ENCODE peak calls at places on chromosomes 6 and 20, in seven cellular contexts. T is fibroblast of lung, D is HCT116, E is endodermal cell, W is left ventricle myocardium inferior, L is A549, F is breast epithelium. J is an unnamed sample.

GRCh38 chr6:41775293-41775882 is 4.3 kb downstream of the FRS3 start:
- DNase-seq in T (no peak), D (no peak), E (no peak), W (no peak), L (no peak), F (no peak), J (no peak)

GRCh38 chr6:7204726-7205125 is 97.0 kb downstream of the RREB1 start:
- DNase-seq in T (no peak), D (no peak), E (no peak), W (no peak), L (no peak), F (no peak), J (no peak)

GRCh38 chr6:75204222-75204958 is 1.5 kb downstream of the COL12A1 start:
- DNase-seq in T (peak; percentile 97), D (peak; percentile 86), E (peak; percentile 92), W (peak; percentile 73), L (peak; percentile 67), F (peak; percentile 61), J (peak; percentile 80)

GRCh38 chr6:136723780-136724179 is 68.5 kb downstream of the MAP3K5 start:
- DNase-seq in T (no peak), D (no peak), E (no peak), W (no peak), L (no peak), F (no peak), J (no peak)

GRCh38 chr6:56444855-56445254 is 197.5 kb upstream of the COL21A1 start:
- DNase-seq in T (no peak), D (no peak), E (no peak), W (no peak), L (no peak), F (peak; percentile 58), J (no peak)

GRCh38 chr6:137829641-137830083 is 37.4 kb upstream of the TNFAIP3 start:
- DNase-seq in T (no peak), D (no peak), E (no peak), W (no peak), L (no peak), F (no peak), J (no peak)

GRCh38 chr6:9851541-9852380 is 563.1 kb downstream of the TFAP2A start:
- DNase-seq in T (no peak), D (peak; percentile 27), E (peak; percentile 87), W (no peak), L (peak; percentile 1), F (no peak), J (no peak)

GRCh38 chr6:170453586-170454511 is 99.3 kb downstream of the PSMB1 start:
- DNase-seq in T (no peak), D (no peak), E (peak; percentile 42), W (no peak), L (no peak), F (no peak), J (no peak)

GRCh38 chr6:159134701-159135364 is 34.4 kb upstream of the FNDC1 start:
- DNase-seq in T (peak; percentile 62), D (peak; percentile 75), E (peak; percentile 94), W (peak; percentile 30), L (peak; percentile 38), F (peak; percentile 59), J (peak; percentile 55)

GRCh38 chr6:102732908-102733307 is 1339.4 kb downstream of the GRIK2 start:
- DNase-seq in T (peak; percentile 3), D (no peak), E (no peak), W (no peak), L (no peak), F (no peak), J (no peak)

GRCh38 chr20:25248501-25249172 is 752 bp downstream of the PYGB start:
- DNase-seq in T (peak; percentile 31), D (no peak), E (peak; percentile 76), W (peak; percentile 39), L (peak; percentile 50), F (peak; percentile 23), J (peak; percentile 39)

GRCh38 chr20:2872304-2873009 is 824 bp upstream of the PTPRA start:
- DNase-seq in T (peak; percentile 60), D (no peak), E (peak; percentile 85), W (peak; percentile 60), L (peak; percentile 55), F (peak; percentile 27), J (peak; percentile 68)

GRCh38 chr20:44070139-44070900 is 116.7 kb downstream of the JPH2 start:
- DNase-seq in T (no peak), D (no peak), E (peak; percentile 42), W (no peak), L (no peak), F (peak; percentile 8), J (no peak)

GRCh38 chr20:50138479-50139393 is 14.8 kb downstream of the PEDS1 start:
- DNase-seq in T (no peak), D (no peak), E (peak; percentile 69), W (no peak), L (no peak), F (peak; percentile 59), J (peak; percentile 64)

GRCh38 chr6:106860940-106861339 is 113.6 kb downstream of the CD24 start:
- DNase-seq in T (no peak), D (no peak), E (no peak), W (no peak), L (no peak), F (no peak), J (no peak)

GRCh38 chr20:50404419-50405234 is 105.6 kb upstream of the PTPN1 start:
- DNase-seq in T (no peak), D (no peak), E (no peak), W (no peak), L (no peak), F (no peak), J (no peak)

GRCh38 chr6:160790028-160790792 is 88.2 kb downstream of the PLG start:
- DNase-seq in T (no peak), D (peak; percentile 19), E (peak; percentile 63), W (no peak), L (no peak), F (no peak), J (no peak)

GRCh38 chr6:114432380-114432779 is 89.6 kb upstream of the HS3ST5 start:
- DNase-seq in T (no peak), D (no peak), E (peak; percentile 41), W (no peak), L (no peak), F (no peak), J (no peak)

GRCh38 chr20:53884859-53885654 is 185.3 kb downstream of the BCAS1 start:
- DNase-seq in T (no peak), D (no peak), E (no peak), W (no peak), L (no peak), F (no peak), J (no peak)

GRCh38 chr20:35726759-35727711 is 15.0 kb downstream of the RBM39 start:
- DNase-seq in T (no peak), D (no peak), E (peak; percentile 45), W (no peak), L (no peak), F (no peak), J (no peak)

GRCh38 chr6:132483779-132484679 is 28.9 kb downstream of the STX7 start:
- DNase-seq in T (peak; percentile 82), D (peak; percentile 47), E (peak; percentile 54), W (no peak), L (peak; percentile 36), F (no peak), J (no peak)

GRCh38 chr20:62897666-62898065 is 28.6 kb downstream of the DIDO1 start:
- DNase-seq in T (no peak), D (no peak), E (no peak), W (peak; percentile 5), L (no peak), F (no peak), J (no peak)
- H3K4me1 ChIP-seq in T (peaks cover 7% of the 10 kb centered on the region), D (peaks cover 19% of the 10 kb centered on the region), E (peaks cover 23% of the 10 kb centered on the region), W (peaks cover 35% of the 10 kb centered on the region), L (peaks cover 5% of the 10 kb centered on the region), F (no peaks in the 10 kb centered on the region), J (peaks cover 10% of the 10 kb centered on the region)

DNA sequence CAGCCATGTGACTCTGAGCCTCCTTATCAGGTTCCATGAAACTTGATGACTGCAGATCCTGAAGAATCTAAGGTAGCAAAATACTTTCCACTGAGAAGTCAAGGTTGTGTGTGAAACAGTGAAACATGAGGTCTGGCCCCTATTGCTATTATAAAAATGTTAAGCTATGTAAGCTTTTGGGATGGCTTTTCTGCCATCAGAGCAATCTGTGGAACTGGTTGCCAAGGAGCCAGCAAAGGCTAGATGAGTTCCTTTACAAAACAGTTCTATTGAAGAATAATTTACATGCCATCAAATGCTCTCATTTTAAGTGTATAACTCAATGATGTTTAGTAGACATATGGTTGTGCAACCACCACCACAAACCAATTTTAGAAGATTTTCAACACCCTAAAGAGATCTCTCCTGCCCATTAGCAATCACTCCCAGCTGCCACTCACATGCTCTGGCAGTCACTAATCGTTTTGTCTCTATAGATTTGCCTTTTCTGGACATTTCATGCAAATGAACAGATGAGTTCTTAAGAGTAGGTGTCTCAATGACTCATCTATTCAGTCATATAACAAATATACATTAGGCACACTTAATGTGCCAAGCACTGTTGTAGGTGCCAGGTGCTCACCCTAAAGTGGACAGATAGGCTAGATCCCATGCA is 19.9 kb upstream of the MEP1A start:
- DNase-seq in T (no peak), D (no peak), E (no peak), W (no peak), L (no peak), F (no peak), J (no peak)
- H3K27ac ChIP-seq in T (no peak overlapping the region), D (no peak overlapping the region), E (no peak overlapping the region), W (peak overlapping the region; percentile 15), L (no peak overlapping the region), F (no peak overlapping the region), J (no peak overlapping the region)

DNA sequence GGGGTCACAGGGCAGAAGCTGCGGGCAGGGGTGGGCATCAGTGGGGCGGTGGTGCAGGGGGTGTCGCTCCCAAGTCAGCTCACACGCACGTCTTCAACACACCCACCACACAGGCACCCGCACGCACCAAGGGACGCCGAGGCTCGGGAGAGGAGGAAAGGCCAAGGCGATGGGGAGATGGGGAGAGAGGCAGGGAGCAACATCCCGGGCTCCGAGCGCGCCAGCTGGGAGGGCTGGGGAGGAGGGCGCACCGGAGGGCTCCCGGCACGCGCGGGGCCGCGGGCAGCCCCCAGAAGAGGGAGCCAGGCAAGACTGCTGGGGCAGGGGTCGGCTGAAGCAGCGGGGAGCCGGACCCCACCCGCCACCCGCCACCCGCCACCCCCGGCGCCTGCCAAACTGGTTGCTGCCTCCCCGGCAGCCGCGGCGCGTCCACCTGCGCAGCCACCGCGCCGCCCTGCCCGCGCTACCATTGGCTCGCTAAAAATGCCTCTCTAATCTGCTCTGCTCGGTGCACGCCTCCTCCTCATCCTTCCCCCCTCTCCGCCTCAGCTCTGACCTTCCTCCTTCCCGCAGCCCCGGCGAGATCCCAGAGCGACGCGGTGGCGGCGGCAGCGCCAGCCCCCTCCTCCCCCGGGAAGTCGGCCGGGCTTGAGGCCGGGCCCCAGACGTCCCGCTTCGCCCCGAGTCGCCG is at the start of gene PACSIN1:
- DNase-seq in T (no peak), D (no peak), E (peak; percentile 92), W (peak; percentile 22), L (no peak), F (no peak), J (no peak)
- H3K4me3 ChIP-seq in T (peak within 1 kb of the TSS; percentile 20), D (peak within 1 kb of the TSS; percentile 34), E (peak within 1 kb of the TSS; percentile 78), W (peak within 1 kb of the TSS; percentile 69), L (no peak within 1 kb of the TSS), F (no peak within 1 kb of the TSS), J (peak within 1 kb of the TSS; percentile 58)

DNA sequence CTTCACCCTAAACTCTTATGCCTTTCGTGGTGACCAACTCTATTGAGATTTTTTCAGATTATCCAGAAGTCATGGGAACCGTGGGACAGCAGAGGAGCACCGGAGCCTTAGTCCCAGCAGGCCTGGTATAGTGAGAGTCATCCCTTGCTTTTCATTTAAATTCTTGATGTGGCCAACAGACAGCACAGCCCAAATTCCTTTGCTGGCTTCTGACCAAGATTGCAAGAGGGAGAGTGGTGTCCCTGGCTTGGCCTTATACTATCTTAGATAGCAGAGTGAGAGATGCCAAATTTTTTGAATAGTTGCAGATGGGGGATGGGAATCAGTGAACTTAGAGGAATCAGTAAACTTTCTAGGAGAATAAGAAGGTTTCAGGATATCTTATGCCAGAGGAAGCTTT is 7.8 kb downstream of the STX11 start:
- DNase-seq in T (peak; percentile 75), D (no peak), E (peak; percentile 82), W (peak; percentile 47), L (no peak), F (peak; percentile 38), J (no peak)
- H3K4me1 ChIP-seq in T (peaks cover 9% of the 10 kb centered on the region), D (peaks cover 16% of the 10 kb centered on the region), E (peaks cover 10% of the 10 kb centered on the region), W (peaks cover 52% of the 10 kb centered on the region), L (peaks cover 19% of the 10 kb centered on the region), F (no peaks in the 10 kb centered on the region), J (no peaks in the 10 kb centered on the region)

J was measured in psoas muscle.